ENCODE peak calls at places on chromosomes 2 and 18, in eight cellular contexts. One of them, this sample, is unnamed.

GRCh38 chr2:225452677-225453076 is 53.2 kb downstream of the NYAP2 start:
- DNase-seq in coronary artery: no peak
- DNase-seq in breast epithelium: no peak
- DNase-seq in BE2C: no peak
- DNase-seq in GM23248: peak; percentile 1
- DNase-seq in PC-3: no peak
- DNase-seq in dorsolateral prefrontal cortex: no peak
- DNase-seq in left lung: no peak
- DNase-seq in this sample: no peak

GRCh38 chr2:14363137-14363536 is 269.4 kb upstream of the LRATD1 start:
- DNase-seq in GM23248: no peak
- DNase-seq in dorsolateral prefrontal cortex: no peak
- DNase-seq in coronary artery: no peak
- DNase-seq in left lung: no peak
- DNase-seq in PC-3: no peak
- DNase-seq in BE2C: no peak
- DNase-seq in breast epithelium: no peak
- DNase-seq in this sample: no peak

GRCh38 chr18:13220326-13220991 is 1.9 kb downstream of the LDLRAD4 start:
- DNase-seq in left lung: no peak
- DNase-seq in coronary artery: no peak
- DNase-seq in BE2C: no peak
- DNase-seq in PC-3: no peak
- DNase-seq in GM23248: no peak
- DNase-seq in breast epithelium: no peak
- DNase-seq in dorsolateral prefrontal cortex: no peak
- DNase-seq in this sample: no peak

GRCh38 chr2:6535572-6535971 is 330.1 kb downstream of the CMPK2 start:
- DNase-seq in dorsolateral prefrontal cortex: peak; percentile 71
- DNase-seq in PC-3: no peak
- DNase-seq in coronary artery: no peak
- DNase-seq in left lung: no peak
- DNase-seq in GM23248: no peak
- DNase-seq in BE2C: no peak
- DNase-seq in breast epithelium: no peak
- DNase-seq in this sample: no peak

GRCh38 chr2:88590998-88591613 is 36.2 kb downstream of the EIF2AK3 start:
- DNase-seq in BE2C: peak; percentile 33
- DNase-seq in dorsolateral prefrontal cortex: no peak
- DNase-seq in PC-3: peak; percentile 82
- DNase-seq in left lung: no peak
- DNase-seq in coronary artery: no peak
- DNase-seq in GM23248: peak; percentile 79
- DNase-seq in breast epithelium: no peak
- DNase-seq in this sample: peak; percentile 56

GRCh38 chr18:34543356-34543755 is 166.7 kb upstream of the DTNA start:
- DNase-seq in GM23248: no peak
- DNase-seq in left lung: no peak
- DNase-seq in BE2C: no peak
- DNase-seq in coronary artery: no peak
- DNase-seq in dorsolateral prefrontal cortex: no peak
- DNase-seq in PC-3: no peak
- DNase-seq in breast epithelium: no peak
- DNase-seq in this sample: no peak

GRCh38 chr2:7427293-7428060 is 510.3 kb downstream of the RNF144A start:
- DNase-seq in GM23248: peak; percentile 89
- DNase-seq in PC-3: peak; percentile 84
- DNase-seq in coronary artery: no peak
- DNase-seq in breast epithelium: no peak
- DNase-seq in BE2C: peak; percentile 34
- DNase-seq in dorsolateral prefrontal cortex: no peak
- DNase-seq in left lung: no peak
- DNase-seq in this sample: no peak

GRCh38 chr2:194556639-194557038 is 1100.4 kb upstream of the SLC39A10 start:
- DNase-seq in breast epithelium: no peak
- DNase-seq in GM23248: no peak
- DNase-seq in coronary artery: no peak
- DNase-seq in BE2C: no peak
- DNase-seq in left lung: no peak
- DNase-seq in dorsolateral prefrontal cortex: no peak
- DNase-seq in PC-3: no peak
- DNase-seq in this sample: no peak

GRCh38 chr18:47531759-47532158 is 280.3 kb upstream of the SKOR2 start:
- DNase-seq in left lung: no peak
- DNase-seq in breast epithelium: no peak
- DNase-seq in GM23248: no peak
- DNase-seq in coronary artery: no peak
- DNase-seq in PC-3: no peak
- DNase-seq in dorsolateral prefrontal cortex: no peak
- DNase-seq in BE2C: no peak
- DNase-seq in this sample: no peak

GRCh38 chr2:112254466-112255240 is at the start of gene ZC3H8:
- DNase-seq in breast epithelium: peak; percentile 94
- DNase-seq in BE2C: peak; percentile 91
- DNase-seq in PC-3: peak; percentile 93
- DNase-seq in left lung: peak; percentile 99
- DNase-seq in coronary artery: peak; percentile 94
- DNase-seq in dorsolateral prefrontal cortex: peak; percentile 87
- DNase-seq in GM23248: peak; percentile 94
- DNase-seq in this sample: peak; percentile 70

GRCh38 chr2:169221745-169222369 is 140.5 kb downstream of the LRP2 start:
- DNase-seq in BE2C: no peak
- DNase-seq in dorsolateral prefrontal cortex: no peak
- DNase-seq in breast epithelium: no peak
- DNase-seq in PC-3: peak; percentile 73
- DNase-seq in coronary artery: no peak
- DNase-seq in left lung: no peak
- DNase-seq in GM23248: peak; percentile 20
- DNase-seq in this sample: no peak

GRCh38 chr2:127101048-127101611 is 5.8 kb downstream of the BIN1 start:
- DNase-seq in dorsolateral prefrontal cortex: no peak
- DNase-seq in left lung: peak; percentile 18
- DNase-seq in PC-3: no peak
- DNase-seq in coronary artery: no peak
- DNase-seq in breast epithelium: no peak
- DNase-seq in GM23248: no peak
- DNase-seq in BE2C: no peak
- DNase-seq in this sample: no peak

GRCh38 chr2:172864182-172864581 is 128.5 kb downstream of the RAPGEF4 start:
- DNase-seq in BE2C: peak; percentile 49
- DNase-seq in GM23248: peak; percentile 61
- DNase-seq in left lung: no peak
- DNase-seq in PC-3: peak; percentile 72
- DNase-seq in breast epithelium: peak; percentile 56
- DNase-seq in dorsolateral prefrontal cortex: peak; percentile 66
- DNase-seq in coronary artery: no peak
- DNase-seq in this sample: peak; percentile 16

GRCh38 chr2:211436182-211436581 is 879.8 kb downstream of the CPS1 start:
- DNase-seq in dorsolateral prefrontal cortex: no peak
- DNase-seq in breast epithelium: no peak
- DNase-seq in GM23248: no peak
- DNase-seq in left lung: no peak
- DNase-seq in BE2C: no peak
- DNase-seq in coronary artery: no peak
- DNase-seq in PC-3: no peak
- DNase-seq in this sample: no peak

GRCh38 chr2:118865106-118865505 is 17.7 kb upstream of the EN1 start:
- DNase-seq in coronary artery: no peak
- DNase-seq in PC-3: peak; percentile 79
- DNase-seq in BE2C: peak; percentile 17
- DNase-seq in dorsolateral prefrontal cortex: no peak
- DNase-seq in left lung: no peak
- DNase-seq in GM23248: peak; percentile 84
- DNase-seq in breast epithelium: no peak
- DNase-seq in this sample: no peak

DNA sequence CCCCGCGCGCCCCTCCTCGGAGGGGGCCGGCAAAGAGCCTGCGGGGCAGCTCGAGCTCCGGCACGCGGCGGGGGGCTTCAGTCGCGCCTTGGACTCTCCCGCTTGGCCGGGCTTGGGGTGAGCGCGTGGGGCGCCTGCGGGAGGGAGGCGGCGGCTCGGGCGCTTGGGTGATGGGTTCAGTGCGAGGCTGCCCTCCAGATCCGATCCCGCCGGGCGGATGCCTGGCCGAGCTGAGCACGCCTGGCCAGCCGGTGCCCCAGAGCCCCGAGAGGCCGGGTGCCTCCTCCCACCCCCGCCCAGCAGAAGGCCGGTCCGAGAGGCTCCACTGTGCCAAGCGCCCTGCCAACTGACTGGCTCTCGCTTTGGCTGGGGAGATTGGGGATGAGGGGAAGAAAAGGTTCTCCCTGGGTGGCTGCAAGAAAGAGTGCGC is 276 bp upstream of the NXPH2 start:
- DNase-seq in left lung: peak; percentile 73
- DNase-seq in GM23248: no peak
- DNase-seq in dorsolateral prefrontal cortex: no peak
- DNase-seq in breast epithelium: no peak
- DNase-seq in BE2C: peak; percentile 6
- DNase-seq in coronary artery: no peak
- DNase-seq in PC-3: no peak
- DNase-seq in this sample: no peak
- H3K4me3 ChIP-seq in left lung: peak overlapping the region; percentile 9
- H3K4me3 ChIP-seq in GM23248: no peak overlapping the region
- H3K4me3 ChIP-seq in dorsolateral prefrontal cortex: peak overlapping the region; percentile 48
- H3K4me3 ChIP-seq in breast epithelium: peak overlapping the region; percentile 22
- H3K4me3 ChIP-seq in BE2C: no peak overlapping the region
- H3K4me3 ChIP-seq in coronary artery: peak overlapping the region; percentile 67
- H3K4me3 ChIP-seq in PC-3: no peak overlapping the region
- H3K4me3 ChIP-seq in this sample: no peak overlapping the region

DNA sequence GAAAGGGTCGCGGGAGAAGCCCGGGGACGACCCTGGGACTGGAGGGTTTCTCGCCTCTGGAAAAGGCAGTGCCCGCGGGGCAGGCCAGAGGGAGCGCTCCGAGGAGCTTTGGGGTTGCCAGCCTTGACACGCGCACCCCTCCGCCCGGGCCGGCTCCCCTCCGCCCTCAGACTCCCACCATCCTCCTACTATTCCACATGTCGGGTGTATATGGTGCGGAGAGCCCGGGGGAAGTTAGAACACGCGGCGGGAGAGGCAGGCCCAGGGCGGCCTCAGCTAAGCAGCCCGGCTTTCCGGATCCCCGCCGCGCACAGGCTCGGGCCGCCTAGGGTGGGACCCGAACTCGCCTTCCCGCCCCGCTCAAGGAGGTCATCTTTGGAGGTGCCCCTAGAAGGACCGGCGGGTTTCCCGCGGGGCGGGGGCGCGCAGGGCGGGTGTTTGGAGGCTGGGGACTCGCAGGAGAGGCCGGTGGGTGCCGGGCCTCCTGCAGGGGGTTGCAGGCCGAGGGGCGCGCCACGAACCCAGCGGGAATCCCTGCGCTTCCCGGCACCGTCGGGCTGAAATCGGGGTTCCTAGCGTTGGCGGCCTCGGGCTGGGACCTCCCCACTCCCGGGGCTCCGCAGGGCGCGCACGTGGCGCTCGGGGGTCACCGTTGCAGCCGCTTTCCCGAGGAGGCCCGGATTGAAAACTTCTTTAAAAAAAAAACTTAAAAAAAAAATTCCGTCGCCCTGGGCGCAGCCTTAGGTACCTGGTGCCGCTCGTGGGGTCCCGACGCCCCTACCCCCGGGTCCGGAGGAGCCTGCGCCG is 3.7 kb downstream of the NFATC1 start:
- DNase-seq in BE2C: no peak
- DNase-seq in PC-3: no peak
- DNase-seq in GM23248: peak; percentile 29
- DNase-seq in dorsolateral prefrontal cortex: no peak
- DNase-seq in left lung: peak; percentile 88
- DNase-seq in breast epithelium: no peak
- DNase-seq in coronary artery: no peak
- DNase-seq in this sample: no peak
- H3K4me3 ChIP-seq in BE2C: no peak overlapping the region
- H3K4me3 ChIP-seq in PC-3: peak overlapping the region; percentile 55
- H3K4me3 ChIP-seq in GM23248: peak overlapping the region; percentile 85
- H3K4me3 ChIP-seq in dorsolateral prefrontal cortex: peak overlapping the region; percentile 51
- H3K4me3 ChIP-seq in left lung: peak overlapping the region; percentile 76
- H3K4me3 ChIP-seq in breast epithelium: peak overlapping the region; percentile 84
- H3K4me3 ChIP-seq in coronary artery: peak overlapping the region; percentile 86
- H3K4me3 ChIP-seq in this sample: peak overlapping the region; percentile 51

GRCh38 chr2:224401641-224402342 is at the start of gene FAM124B:
- DNase-seq in GM23248: peak; percentile 74
- DNase-seq in dorsolateral prefrontal cortex: peak; percentile 43
- DNase-seq in PC-3: no peak
- DNase-seq in left lung: no peak
- DNase-seq in BE2C: peak; percentile 42
- DNase-seq in breast epithelium: no peak
- DNase-seq in coronary artery: no peak
- DNase-seq in this sample: peak; percentile 3
- H3K4me3 ChIP-seq in GM23248: no peak within 1 kb of the TSS
- H3K4me3 ChIP-seq in dorsolateral prefrontal cortex: peak within 1 kb of the TSS; percentile 28
- H3K4me3 ChIP-seq in PC-3: no peak within 1 kb of the TSS
- H3K4me3 ChIP-seq in left lung: no peak within 1 kb of the TSS
- H3K4me3 ChIP-seq in BE2C: peak within 1 kb of the TSS; percentile 14
- H3K4me3 ChIP-seq in breast epithelium: peak within 1 kb of the TSS; percentile 43
- H3K4me3 ChIP-seq in coronary artery: peak within 1 kb of the TSS; percentile 55
- H3K4me3 ChIP-seq in this sample: no peak within 1 kb of the TSS

GRCh38 chr2:142930835-142931398 is 53.5 kb downstream of the KYNU start:
- DNase-seq in left lung: no peak
- DNase-seq in BE2C: no peak
- DNase-seq in GM23248: no peak
- DNase-seq in coronary artery: no peak
- DNase-seq in dorsolateral prefrontal cortex: no peak
- DNase-seq in PC-3: no peak
- DNase-seq in breast epithelium: no peak
- DNase-seq in this sample: no peak
- H3K4me3 ChIP-seq in left lung: no peak overlapping the region
- H3K4me3 ChIP-seq in BE2C: no peak overlapping the region
- H3K4me3 ChIP-seq in GM23248: no peak overlapping the region
- H3K4me3 ChIP-seq in coronary artery: no peak overlapping the region
- H3K4me3 ChIP-seq in dorsolateral prefrontal cortex: no peak overlapping the region
- H3K4me3 ChIP-seq in PC-3: no peak overlapping the region
- H3K4me3 ChIP-seq in breast epithelium: no peak overlapping the region
- H3K4me3 ChIP-seq in this sample: no peak overlapping the region

This sample was measured in GM12864.